ENCODE peak calls at places on chromosomes 3 and 15, in seven cellular contexts. U is stimulated activated CD4-positive, alpha-beta T cell treated with anti-CD3 and anti-CD28 coated beads, TNF-alpha, amount 100 ng/mL, for 4 hours; W is AG09319; J is hippocampal formation; T is type B pancreatic cell; M is omental fat pad; I is activated T-cell treated with anti-CD3 and anti-CD28 coated beads, Interleukin-2, amount 50 U/mL, for 72 hours. F is an unnamed sample.

GRCh38 chr3:189455009-189455408 is 176.2 kb upstream of the TP63 start:
- DNase-seq in W (no peak), U (no peak), T (no peak), M (no peak), J (no peak), I (no peak), F (no peak)

GRCh38 chr3:188573286-188573928 is 419.4 kb downstream of the LPP start:
- DNase-seq in I (no peak), T (no peak), W (no peak), M (no peak), U (no peak), J (peak; percentile 8), F (no peak)

GRCh38 chr3:4829031-4829394 is 150.2 kb upstream of the BHLHE40 start:
- DNase-seq in U (no peak), M (no peak), J (no peak), I (no peak), W (no peak), T (no peak), F (no peak)

GRCh38 chr3:56064684-56065083 is 403.6 kb downstream of the ERC2 start:
- DNase-seq in I (no peak), M (no peak), J (no peak), T (no peak), W (no peak), U (no peak), F (no peak)

GRCh38 chr3:73072634-73073033 is 11.2 kb downstream of the EBLN2 start:
- DNase-seq in M (no peak), U (no peak), I (no peak), W (no peak), J (no peak), T (no peak), F (no peak)

GRCh38 chr3:101878589-101878988 is 29.3 kb downstream of the NFKBIZ start:
- DNase-seq in J (no peak), T (no peak), U (no peak), M (no peak), W (no peak), I (no peak), F (no peak)

GRCh38 chr15:73002509-73002908 is 49.8 kb upstream of the NEO1 start:
- DNase-seq in U (no peak), W (no peak), J (no peak), M (no peak), I (no peak), T (no peak), F (no peak)

GRCh38 chr3:156017636-156018035 is 102.7 kb upstream of the KCNAB1 start:
- DNase-seq in J (no peak), W (no peak), U (no peak), T (no peak), M (no peak), I (no peak), F (no peak)

GRCh38 chr3:51514210-51514609 is 14.4 kb upstream of the DCAF1 start:
- DNase-seq in W (no peak), U (no peak), M (no peak), I (no peak), J (no peak), T (no peak), F (no peak)

GRCh38 chr15:51649659-51650521 is 27.3 kb upstream of the DMXL2 start:
- DNase-seq in T (no peak), J (peak; percentile 11), U (peak; percentile 29), M (no peak), W (peak; percentile 49), I (peak; percentile 57), F (peak; percentile 75)

GRCh38 chr3:177451940-177452484 is 254.7 kb upstream of the TBL1XR1 start:
- DNase-seq in J (no peak), U (no peak), W (peak; percentile 83), M (no peak), I (no peak), T (no peak), F (no peak)